ENCODE peak calls at places on chromosomes 1 and 21, in nine cellular contexts. R is ovary, G is upper lobe of left lung, T is HepG2, I is uterus, M is A549, L is tibial nerve, H is Peyer's patch, S is HCT116. F is an unnamed sample.

GRCh38 chr21:42731264-42732032 is 78.0 kb downstream of the PDE9A start:
- DNase-seq in R (no peak), G (no peak), T (no peak), I (no peak), M (no peak), L (no peak), H (no peak), S (peak; percentile 54), F (no peak)

GRCh38 chr1:15197591-15198447 is 44.3 kb downstream of the TMEM51 start:
- DNase-seq in R (no peak), G (no peak), T (no peak), I (no peak), M (no peak), L (no peak), H (no peak), S (no peak), F (no peak)

GRCh38 chr1:228066891-228067654 is 15.4 kb upstream of the ARF1 start:
- DNase-seq in R (no peak), G (no peak), T (no peak), I (no peak), M (no peak), L (peak; percentile 1), H (no peak), S (no peak), F (no peak)

GRCh38 chr1:223430221-223430620 is 37.0 kb downstream of the CCDC185 start:
- DNase-seq in R (no peak), G (no peak), T (no peak), I (no peak), M (no peak), L (no peak), H (no peak), S (no peak), F (no peak)

GRCh38 chr1:153220606-153221303 is 3.4 kb downstream of the PRR9 start:
- DNase-seq in R (peak; percentile 37), G (peak; percentile 20), T (peak; percentile 8), I (no peak), M (no peak), L (no peak), H (no peak), S (no peak), F (no peak)

GRCh38 chr1:17810668-17811067 is 55.5 kb downstream of the ACTL8 start:
- DNase-seq in R (no peak), G (no peak), T (no peak), I (no peak), M (no peak), L (no peak), H (no peak), S (no peak), F (no peak)

GRCh38 chr1:151371744-151372410 is 628 bp downstream of the SELENBP1 start:
- DNase-seq in R (peak; percentile 73), G (peak; percentile 71), T (no peak), I (peak; percentile 68), M (peak; percentile 39), L (peak; percentile 45), H (no peak), S (no peak), F (peak; percentile 64)

GRCh38 chr1:29133861-29134694 is 10.4 kb upstream of the TMEM200B start:
- DNase-seq in R (peak; percentile 45), G (peak; percentile 87), T (no peak), I (no peak), M (no peak), L (no peak), H (no peak), S (no peak), F (no peak)

GRCh38 chr21:25573409-25574206 is 33.7 kb downstream of the MRPL39 start:
- DNase-seq in R (no peak), G (no peak), T (peak; percentile 6), I (no peak), M (peak; percentile 29), L (no peak), H (peak; percentile 29), S (peak; percentile 24), F (no peak)

GRCh38 chr21:27674037-27674436 is 707.1 kb upstream of the ADAMTS5 start:
- DNase-seq in R (no peak), G (no peak), T (no peak), I (no peak), M (no peak), L (no peak), H (no peak), S (no peak), F (no peak)

GRCh38 chr1:32816676-32817158 is 441 bp downstream of the YARS1 start:
- DNase-seq in R (no peak), G (no peak), T (peak; percentile 10), I (no peak), M (peak; percentile 25), L (no peak), H (no peak), S (no peak), F (no peak)

GRCh38 chr1:159881930-159882839 is 17.8 kb downstream of the CFAP45 start:
- DNase-seq in R (peak; percentile 50), G (no peak), T (peak; percentile 32), I (peak; percentile 57), M (peak; percentile 95), L (peak; percentile 26), H (peak; percentile 54), S (peak; percentile 96), F (peak; percentile 99)

GRCh38 chr1:38958967-38959366 is 17.3 kb upstream of the RHBDL2 start:
- DNase-seq in R (no peak), G (no peak), T (peak; percentile 15), I (no peak), M (no peak), L (no peak), H (no peak), S (no peak), F (no peak)

GRCh38 chr1:6026095-6026809 is 19.4 kb upstream of the KCNAB2 start:
- DNase-seq in R (no peak), G (peak; percentile 95), T (peak; percentile 70), I (peak; percentile 32), M (peak; percentile 68), L (peak; percentile 44), H (peak; percentile 99), S (peak; percentile 44), F (peak; percentile 78)
- TF ChIP-seq POLR2A in R (no peak), G (peak; percentile 86), T (peak; percentile 73), I (no peak), M (peak; percentile 30), L (no peak), H (peak; percentile 81), S (no peak), F (no peak)

GRCh38 chr1:63612971-63613370 is 19.8 kb downstream of the PGM1 start:
- DNase-seq in R (no peak), G (no peak), T (no peak), I (no peak), M (no peak), L (no peak), H (no peak), S (no peak), F (no peak)
- H3K4me1 ChIP-seq in R (no peaks in the 10 kb centered on the region), G (peaks cover 12% of the 10 kb centered on the region), T (peaks cover 69% of the 10 kb centered on the region), I (no peaks in the 10 kb centered on the region), M (peaks cover 17% of the 10 kb centered on the region), L (no peaks in the 10 kb centered on the region), H (no peaks in the 10 kb centered on the region), S (peaks cover 6% of the 10 kb centered on the region), F (no peaks in the 10 kb centered on the region)

GRCh38 chr1:11736746-11737639 is 1.1 kb downstream of the AGTRAP start:
- DNase-seq in R (peak; percentile 64), G (peak; percentile 88), T (peak; percentile 65), I (peak; percentile 63), M (peak; percentile 63), L (peak; percentile 37), H (peak; percentile 47), S (no peak), F (no peak)
- TF ChIP-seq POLR2A in R (peak; percentile 9), G (peak; percentile 40), T (peak; percentile 23), I (no peak), M (no peak), L (no peak), H (no peak), S (no peak), F (no peak)

DNA sequence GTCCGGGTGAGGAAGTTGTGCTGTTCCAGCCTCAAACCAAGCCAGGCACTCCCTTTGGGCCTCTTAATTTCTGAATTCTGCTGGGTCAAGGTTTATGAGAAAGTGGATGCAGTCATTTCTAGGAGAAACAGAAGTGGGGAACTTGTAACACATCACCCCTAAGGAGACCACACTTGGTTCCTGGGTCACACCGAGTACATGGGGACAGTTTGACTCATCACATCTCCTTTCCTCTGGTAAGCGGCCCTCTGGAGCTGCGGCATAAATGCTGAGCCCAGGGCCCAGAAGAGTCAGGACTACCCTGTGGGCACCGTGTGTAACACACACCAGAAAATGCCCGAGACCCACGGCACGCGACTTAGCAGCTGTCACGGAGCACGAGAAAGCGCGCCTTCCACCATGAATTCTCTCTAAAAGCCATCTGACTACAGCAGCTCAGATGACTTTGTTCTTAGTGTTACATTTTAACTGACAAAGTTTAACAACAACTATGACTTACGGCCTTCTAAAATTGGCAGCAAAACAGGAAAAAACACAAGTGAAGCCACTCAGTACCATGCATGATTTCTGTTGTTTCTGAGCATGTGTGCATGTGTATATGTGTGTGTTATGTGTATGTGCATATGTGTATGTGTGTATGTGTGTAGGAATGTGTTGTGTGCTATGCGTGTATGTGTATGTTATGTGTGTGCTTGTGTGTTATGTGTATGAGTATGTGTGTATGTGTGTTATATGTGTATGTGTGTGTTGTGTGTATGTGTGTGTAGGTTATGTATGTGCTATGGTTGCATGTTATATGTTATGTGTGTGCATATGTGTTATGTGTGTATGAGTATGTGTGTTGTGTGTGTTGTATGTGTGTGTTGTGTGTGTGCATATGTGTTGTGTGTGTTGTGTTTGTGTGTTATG is 50.8 kb downstream of the TOMM20 start:
- DNase-seq in R (no peak), G (peak; percentile 41), T (no peak), I (no peak), M (peak; percentile 40), L (no peak), H (no peak), S (no peak), F (no peak)
- H3K4me1 ChIP-seq in R (peaks cover 11% of the 10 kb centered on the region), G (peaks cover 69% of the 10 kb centered on the region), T (peaks cover 77% of the 10 kb centered on the region), I (peaks cover 12% of the 10 kb centered on the region), M (peaks cover 78% of the 10 kb centered on the region), L (no peaks in the 10 kb centered on the region), H (peaks cover 10% of the 10 kb centered on the region), S (peaks cover 50% of the 10 kb centered on the region), F (peaks cover 36% of the 10 kb centered on the region)

GRCh38 chr1:23958810-23959460 is 693 bp upstream of the PNRC2 start:
- DNase-seq in R (no peak), G (peak; percentile 93), T (peak; percentile 92), I (peak; percentile 80), M (peak; percentile 86), L (peak; percentile 51), H (peak; percentile 94), S (peak; percentile 86), F (peak; percentile 84)

GRCh38 chr1:23963617-23964234 is 4.1 kb downstream of the PNRC2 start:
- DNase-seq in R (no peak), G (no peak), T (no peak), I (no peak), M (no peak), L (no peak), H (no peak), S (no peak), F (no peak)

GRCh38 chr1:23960291-23960718 is 677 bp downstream of the PNRC2 start:
- DNase-seq in R (no peak), G (no peak), T (no peak), I (no peak), M (no peak), L (no peak), H (no peak), S (no peak), F (no peak)

GRCh38 chr1:23957096-23957495 is 2.5 kb upstream of the PNRC2 start:
- DNase-seq in R (no peak), G (no peak), T (no peak), I (no peak), M (no peak), L (no peak), H (no peak), S (no peak), F (peak; percentile 69)

GRCh38 chr1:23959461-23960290 is at the start of gene PNRC2:
- DNase-seq in R (peak; percentile 95), G (peak; percentile 99), T (peak; percentile 90), I (peak; percentile 97), M (peak; percentile 94), L (peak; percentile 95), H (peak; percentile 97), S (peak; percentile 86), F (peak; percentile 98)
- TF ChIP-seq POLR2A in R (peak; percentile 98), G (peak; percentile 98), T (peak; percentile 97), I (peak; percentile 95), M (peak; percentile 86), L (peak; percentile 96), H (peak; percentile 92), S (peak; percentile 87), F (peak; percentile 85)

F was measured in breast epithelium.